ENCODE peak calls at places on chromosomes 4 and X, in ten cellular contexts. V is MM.1S; K is left lung; W is GM06990; C is bronchial epithelial cell; Z is ovary; R is cardiac muscle cell; I is CD4-positive, alpha-beta memory T cell; B is H1; U is neuronal stem cell. G is an unnamed sample.

GRCh38 chr4:84384801-84385582 is 114.1 kb downstream of the NKX6-1 start:
- DNase-seq in V (no peak), K (no peak), W (no peak), C (no peak), Z (no peak), R (no peak), I (no peak), B (no peak), U (no peak), G (no peak)

GRCh38 chrX:123648028-123648810 is 84.6 kb downstream of the THOC2 start:
- DNase-seq in V (no peak), K (peak; percentile 61), W (no peak), C (peak; percentile 63), Z (no peak), R (peak; percentile 69), I (no peak), B (peak; percentile 54), U (peak; percentile 44), G (no peak)

GRCh38 chrX:96889726-96890125 is 6.0 kb downstream of the RPA4 start:
- DNase-seq in V (no peak), K (no peak), W (no peak), C (no peak), Z (no peak), R (no peak), I (no peak), B (no peak), U (no peak), G (no peak)

GRCh38 chr4:2241003-2241402 is 918 bp downstream of the HAUS3 start:
- DNase-seq in V (peak; percentile 55), K (no peak), W (no peak), C (no peak), Z (no peak), R (no peak), I (peak; percentile 71), B (no peak), U (no peak), G (no peak)

GRCh38 chrX:130251671-130252070 is 17.0 kb downstream of the ZNF280C start:
- DNase-seq in V (no peak), K (no peak), W (no peak), C (no peak), Z (no peak), R (no peak), I (no peak), B (no peak), U (no peak), G (no peak)

GRCh38 chr4:3232871-3233271 is 16.1 kb upstream of the MSANTD1 start:
- DNase-seq in V (no peak), K (peak; percentile 64), W (no peak), C (no peak), Z (no peak), R (no peak), I (no peak), B (no peak), U (no peak), G (no peak)

GRCh38 chrX:149570668-149571067 is 16.6 kb downstream of the MAGEA9B start:
- DNase-seq in V (no peak), K (no peak), W (no peak), C (peak; percentile 85), Z (no peak), R (peak; percentile 63), I (no peak), B (no peak), U (no peak), G (no peak)

GRCh38 chr4:12679217-12679616 is 804.9 kb downstream of the RAB28 start:
- DNase-seq in V (no peak), K (no peak), W (no peak), C (no peak), Z (no peak), R (peak; percentile 2), I (no peak), B (no peak), U (no peak), G (no peak)

DNA sequence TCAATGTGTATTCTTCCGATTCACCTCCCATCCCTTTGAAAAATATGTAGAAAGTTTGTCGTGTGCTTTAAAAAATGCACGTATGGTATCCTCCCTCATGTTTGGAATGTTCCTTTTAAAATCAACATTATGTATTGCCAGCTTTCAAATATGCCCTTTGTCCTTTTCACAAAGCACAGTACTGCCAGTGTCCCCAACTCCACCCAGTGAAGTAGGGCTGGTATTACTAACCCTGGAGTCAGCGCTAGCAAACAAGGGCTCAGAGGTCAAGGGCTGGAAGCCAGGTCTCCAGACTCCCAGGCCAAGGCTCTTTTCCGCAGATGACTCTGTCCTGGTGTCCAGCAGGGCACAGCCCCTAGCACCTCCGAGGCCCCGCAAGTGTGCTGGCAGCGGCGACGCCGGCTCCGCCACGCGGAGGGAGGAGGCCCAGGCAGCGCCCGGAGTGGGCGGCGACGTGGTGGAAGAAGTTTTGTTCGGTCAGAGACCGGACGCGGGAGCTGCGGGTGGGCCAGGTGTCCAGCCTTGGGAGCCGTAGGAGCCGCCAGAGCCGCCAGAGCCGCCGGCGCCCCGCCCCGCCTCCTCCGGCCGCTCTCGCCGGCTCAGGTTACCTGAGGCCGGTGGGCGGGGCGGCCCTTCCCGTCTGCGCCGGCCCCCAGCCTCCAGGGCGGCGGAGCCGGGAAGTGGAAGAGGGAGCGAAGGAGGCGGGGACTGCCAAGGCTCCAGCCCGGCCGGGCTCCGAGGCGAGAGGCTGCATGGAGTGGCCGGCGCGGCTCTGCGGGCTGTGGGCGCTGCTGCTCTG is at the start of gene IL13RA1:
- DNase-seq in V (peak; percentile 55), K (peak; percentile 93), W (peak; percentile 62), C (peak; percentile 62), Z (peak; percentile 82), R (peak; percentile 90), I (no peak), B (peak; percentile 70), U (peak; percentile 82), G (no peak)
- H3K27me3 ChIP-seq in V (no peaks in the 10 kb centered on the region), K (no peaks in the 10 kb centered on the region), W (no peaks in the 10 kb centered on the region), C (no peaks in the 10 kb centered on the region), Z (no peaks in the 10 kb centered on the region), R (no peaks in the 10 kb centered on the region), I (no peaks in the 10 kb centered on the region), B (peaks cover 11% of the 10 kb centered on the region), U (no peaks in the 10 kb centered on the region), G (peaks cover 7% of the 10 kb centered on the region)

GRCh38 chrX:134571831-134572230 is 86.4 kb downstream of the PLAC1 start:
- DNase-seq in V (no peak), K (no peak), W (no peak), C (no peak), Z (no peak), R (peak; percentile 21), I (no peak), B (no peak), U (no peak), G (no peak)

GRCh38 chrX:134570899-134571298 is 87.4 kb downstream of the PLAC1 start:
- DNase-seq in V (peak; percentile 15), K (no peak), W (peak; percentile 30), C (no peak), Z (no peak), R (no peak), I (no peak), B (no peak), U (no peak), G (no peak)

GRCh38 chrX:134570509-134570846 is 87.8 kb downstream of the PLAC1 start:
- DNase-seq in V (no peak), K (no peak), W (no peak), C (no peak), Z (no peak), R (no peak), I (no peak), B (no peak), U (no peak), G (no peak)

GRCh38 chrX:134573683-134574035 is 84.6 kb downstream of the PLAC1 start:
- DNase-seq in V (no peak), K (no peak), W (no peak), C (no peak), Z (no peak), R (no peak), I (no peak), B (no peak), U (no peak), G (no peak)

GRCh38 chrX:134572816-134573682 is 85.2 kb downstream of the PLAC1 start:
- DNase-seq in V (no peak), K (no peak), W (no peak), C (peak; percentile 82), Z (no peak), R (no peak), I (no peak), B (no peak), U (no peak), G (no peak)
- H3K27me3 ChIP-seq in V (no peaks in the 10 kb centered on the region), K (no peaks in the 10 kb centered on the region), W (no peaks in the 10 kb centered on the region), C (no peaks in the 10 kb centered on the region), Z (no peaks in the 10 kb centered on the region), R (no peaks in the 10 kb centered on the region), I (no peaks in the 10 kb centered on the region), B (no peaks in the 10 kb centered on the region), U (peaks cover 10% of the 10 kb centered on the region), G (no peaks in the 10 kb centered on the region)

GRCh38 chrX:133979641-133980230 is 5.7 kb downstream of the GPC3 start:
- DNase-seq in V (no peak), K (no peak), W (no peak), C (peak; percentile 29), Z (no peak), R (no peak), I (no peak), B (no peak), U (no peak), G (no peak)

GRCh38 chrX:133981908-133982307 is 3.5 kb downstream of the GPC3 start:
- DNase-seq in V (no peak), K (no peak), W (no peak), C (no peak), Z (no peak), R (no peak), I (no peak), B (no peak), U (no peak), G (no peak)

GRCh38 chrX:133983243-133983973 is 2.0 kb downstream of the GPC3 start:
- DNase-seq in V (no peak), K (no peak), W (no peak), C (no peak), Z (no peak), R (no peak), I (no peak), B (no peak), U (no peak), G (no peak)

GRCh38 chrX:133980832-133981588 is 4.4 kb downstream of the GPC3 start:
- DNase-seq in V (no peak), K (no peak), W (no peak), C (no peak), Z (no peak), R (peak; percentile 28), I (peak; percentile 23), B (no peak), U (no peak), G (no peak)

DNA sequence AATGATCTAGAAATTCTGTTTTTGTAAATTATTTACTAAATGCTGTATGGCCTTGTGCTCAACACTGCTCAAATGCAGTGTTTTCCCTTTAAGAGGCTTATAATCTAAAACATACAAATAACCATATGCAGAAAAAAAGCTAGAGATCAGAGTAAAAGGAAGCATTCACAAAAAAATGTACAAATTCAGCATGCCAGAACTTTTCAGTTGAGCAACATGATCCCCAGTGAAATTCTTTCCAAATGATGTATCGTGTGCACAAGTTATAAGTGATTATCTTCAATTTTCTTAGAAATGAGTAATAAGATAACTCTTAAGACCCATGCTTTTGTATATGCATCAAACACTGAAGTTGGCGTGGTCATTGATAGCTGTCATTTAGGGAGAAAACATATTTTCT is 5.0 kb downstream of the GPC3 start:
- DNase-seq in V (no peak), K (no peak), W (no peak), C (peak; percentile 26), Z (no peak), R (peak; percentile 68), I (no peak), B (no peak), U (no peak), G (no peak)
- H3K27me3 ChIP-seq in V (no peaks in the 10 kb centered on the region), K (peaks cover 21% of the 10 kb centered on the region), W (no peaks in the 10 kb centered on the region), C (peaks cover 11% of the 10 kb centered on the region), Z (no peaks in the 10 kb centered on the region), R (peaks cover 7% of the 10 kb centered on the region), I (no peaks in the 10 kb centered on the region), B (peaks cover 3% of the 10 kb centered on the region), U (peaks cover 30% of the 10 kb centered on the region), G (peaks cover 20% of the 10 kb centered on the region)

GRCh38 chr4:169927280-169927679 is 98.9 kb downstream of the MFAP3L start:
- DNase-seq in V (no peak), K (no peak), W (no peak), C (no peak), Z (no peak), R (no peak), I (no peak), B (no peak), U (no peak), G (no peak)

GRCh38 chr4:169925678-169926077 is 100.5 kb downstream of the MFAP3L start:
- DNase-seq in V (no peak), K (no peak), W (no peak), C (no peak), Z (no peak), R (no peak), I (no peak), B (no peak), U (no peak), G (no peak)

GRCh38 chr4:169921732-169922131 is 104.5 kb downstream of the MFAP3L start:
- DNase-seq in V (no peak), K (no peak), W (no peak), C (no peak), Z (no peak), R (no peak), I (no peak), B (no peak), U (no peak), G (no peak)

GRCh38 chr4:169921237-169921636 is 105.0 kb downstream of the MFAP3L start:
- DNase-seq in V (no peak), K (no peak), W (no peak), C (no peak), Z (no peak), R (no peak), I (no peak), B (no peak), U (no peak), G (no peak)

DNA sequence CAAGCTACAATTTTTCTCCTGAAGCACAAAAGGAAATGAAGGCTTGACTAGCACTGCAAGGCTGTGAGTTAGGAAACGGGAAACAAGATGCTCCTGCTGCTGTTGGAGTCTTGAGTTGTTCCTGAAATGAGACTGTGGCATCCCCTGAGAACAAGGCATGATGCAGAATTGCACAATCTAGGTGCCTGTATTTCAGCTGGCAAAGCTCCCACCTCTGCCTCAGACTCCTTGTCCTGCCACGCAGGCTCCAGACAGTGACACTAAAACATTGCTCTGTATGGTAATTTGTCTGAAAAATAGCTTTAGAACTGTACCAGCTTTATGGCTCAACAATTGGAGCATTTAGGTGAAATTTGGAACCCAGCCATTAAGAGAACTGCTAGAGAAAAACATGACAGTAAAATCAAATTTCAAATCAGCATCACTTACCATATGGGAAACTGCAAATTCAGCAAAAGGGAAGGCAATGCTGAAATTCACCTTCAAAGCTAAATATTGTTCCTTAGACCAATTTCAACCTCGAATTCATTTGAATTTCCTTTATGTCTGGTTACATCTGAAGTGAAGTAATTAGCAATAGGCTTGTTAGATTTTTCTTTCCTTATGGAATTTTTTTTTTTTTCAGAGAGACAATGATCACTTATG is 103.4 kb downstream of the MFAP3L start:
- DNase-seq in V (no peak), K (no peak), W (no peak), C (peak; percentile 27), Z (no peak), R (peak; percentile 4), I (no peak), B (no peak), U (no peak), G (no peak)
- H3K27me3 ChIP-seq in V (no peaks in the 10 kb centered on the region), K (no peaks in the 10 kb centered on the region), W (no peaks in the 10 kb centered on the region), C (no peaks in the 10 kb centered on the region), Z (no peaks in the 10 kb centered on the region), R (no peaks in the 10 kb centered on the region), I (no peaks in the 10 kb centered on the region), B (no peaks in the 10 kb centered on the region), U (no peaks in the 10 kb centered on the region), G (no peaks in the 10 kb centered on the region)

G was measured in CD4-positive, alpha-beta T cell.